ENCODE peak calls at places on chromosome 10, in four cellular contexts. Y, K, W and V are unnamed samples.

GRCh38 chr10:230758-231157 is 95.5 kb downstream of the ZMYND11 start:
- DNase-seq in Y (no peak), K (no peak), W (no peak), V (no peak)

GRCh38 chr10:62903828-62904227 is 87.7 kb upstream of the EGR2 start:
- DNase-seq in Y (no peak), K (no peak), W (no peak), V (no peak)

GRCh38 chr10:32379314-32379949 is 32.5 kb upstream of the EPC1 start:
- DNase-seq in Y (no peak), K (no peak), W (peak), V (no peak)

GRCh38 chr10:113853577-113854018 is 284 bp downstream of the DCLRE1A start:
- DNase-seq in Y (no peak), K (no peak), W (no peak), V (no peak)

GRCh38 chr10:35574924-35575352 is 30.2 kb upstream of the GJD4 start:
- DNase-seq in Y (no peak), K (no peak), W (no peak), V (no peak)

GRCh38 chr10:14325325-14325955 is 5.3 kb downstream of the FRMD4A start:
- DNase-seq in Y (peak), K (peak), W (no peak), V (no peak)

GRCh38 chr10:132939957-132940790 is 2.2 kb downstream of the CFAP46 start:
- DNase-seq in Y (peak), K (no peak), W (no peak), V (peak)

GRCh38 chr10:84348431-84348830 is 20.0 kb downstream of the CCSER2 start:
- DNase-seq in Y (no peak), K (no peak), W (no peak), V (no peak)

GRCh38 chr10:102782698-102783540 is 39.2 kb downstream of the WBP1L start:
- DNase-seq in Y (no peak), K (no peak), W (peak), V (no peak)

GRCh38 chr10:23694921-23695824 is 256.3 kb downstream of the OTUD1 start:
- DNase-seq in Y (no peak), K (no peak), W (no peak), V (no peak)

GRCh38 chr10:1379601-1380000 is 323.4 kb downstream of the WDR37 start:
- DNase-seq in Y (peak), K (no peak), W (no peak), V (no peak)

GRCh38 chr10:72243822-72244437 is 27.9 kb upstream of the ASCC1 start:
- DNase-seq in Y (no peak), K (no peak), W (peak), V (no peak)

GRCh38 chr10:13309792-13310191 is 9.9 kb upstream of the PHYH start:
- DNase-seq in Y (no peak), K (no peak), W (no peak), V (no peak)

GRCh38 chr10:119120413-119120867 is 16.5 kb downstream of the DENND10 start:
- DNase-seq in Y (no peak), K (no peak), W (no peak), V (no peak)

GRCh38 chr10:101609481-101609880 is 21.4 kb downstream of the DPCD start:
- DNase-seq in Y (no peak), K (no peak), W (no peak), V (no peak)

GRCh38 chr10:24234784-24235183 is 25.8 kb downstream of the KIAA1217 start:
- DNase-seq in Y (no peak), K (no peak), W (no peak), V (no peak)

GRCh38 chr10:98357208-98357836 is 57.7 kb downstream of the PYROXD2 start:
- DNase-seq in Y (no peak), K (no peak), W (no peak), V (no peak)

GRCh38 chr10:77756319-77757232 is 119.0 kb upstream of the KCNMA1 start:
- DNase-seq in Y (no peak), K (no peak), W (peak), V (no peak)

GRCh38 chr10:75919913-75920312 is 488.5 kb downstream of the LRMDA start:
- DNase-seq in Y (no peak), K (no peak), W (no peak), V (no peak)

GRCh38 chr10:73591935-73592699 is 975 bp upstream of the USP54 start:
- DNase-seq in Y (no peak), K (no peak), W (no peak), V (peak)

GRCh38 chr10:102802920-102803534 is 34.2 kb downstream of the CYP17A1 start:
- DNase-seq in Y (no peak), K (no peak), W (peak), V (no peak)

GRCh38 chr10:51063659-51064535 is 10.4 kb upstream of the PRKG1 start:
- DNase-seq in Y (no peak), K (no peak), W (no peak), V (no peak)